ENCODE peak calls at places on chromosome 21, in six cellular contexts. O, Y, J, D, V and S are unnamed samples.

GRCh38 chr21:36075171-36075570 is 5.3 kb downstream of the CBR1 start:
- DNase-seq in O (no peak), Y (no peak), J (no peak), D (no peak), V (no peak), S (no peak)

GRCh38 chr21:38649120-38649519 is 150.8 kb upstream of the ERG start:
- DNase-seq in O (no peak), Y (no peak), J (no peak), D (no peak), V (no peak), S (peak; percentile 16)

GRCh38 chr21:41167348-41168342 is at the start of gene BACE2:
- DNase-seq in O (peak; percentile 81), Y (peak; percentile 74), J (peak; percentile 91), D (peak; percentile 86), V (peak; percentile 70), S (peak; percentile 93)

GRCh38 chr21:39097981-39098380 is 85.3 kb downstream of the PSMG1 start:
- DNase-seq in O (no peak), Y (no peak), J (no peak), D (no peak), V (peak; percentile 60), S (no peak)

GRCh38 chr21:41321211-41321907 is 4.8 kb downstream of the FAM3B start:
- DNase-seq in O (no peak), Y (no peak), J (no peak), D (peak; percentile 90), V (no peak), S (no peak)

GRCh38 chr21:30831194-30831765 is 1.7 kb upstream of the KRTAP7-1 start:
- DNase-seq in O (peak; percentile 59), Y (peak; percentile 76), J (peak; percentile 29), D (peak; percentile 70), V (peak; percentile 21), S (peak; percentile 0)

GRCh38 chr21:26236281-26236680 is 65.7 kb upstream of the APP start:
- DNase-seq in O (no peak), Y (no peak), J (no peak), D (no peak), V (no peak), S (no peak)

GRCh38 chr21:39311164-39311563 is 2.3 kb downstream of the BRWD1 start:
- DNase-seq in O (no peak), Y (no peak), J (no peak), D (no peak), V (no peak), S (no peak)

GRCh38 chr21:42833439-42833815 is 45.9 kb downstream of the WDR4 start:
- DNase-seq in O (peak; percentile 52), Y (peak; percentile 74), J (peak; percentile 55), D (peak; percentile 38), V (peak; percentile 77), S (no peak)

GRCh38 chr21:36263797-36264196 is 56.2 kb upstream of the MORC3 start:
- DNase-seq in O (no peak), Y (no peak), J (no peak), D (no peak), V (no peak), S (no peak)

GRCh38 chr21:32653326-32653901 is 41.2 kb upstream of the CFAP298 start:
- DNase-seq in O (peak; percentile 43), Y (peak; percentile 51), J (peak; percentile 43), D (peak; percentile 56), V (peak; percentile 72), S (peak; percentile 31)

GRCh38 chr21:46622226-46622625 is 13.2 kb upstream of the PRMT2 start:
- DNase-seq in O (peak; percentile 81), Y (no peak), J (peak; percentile 19), D (no peak), V (no peak), S (no peak)

GRCh38 chr21:17270234-17270633 is 242.6 kb upstream of the CXADR start:
- DNase-seq in O (peak; percentile 38), Y (peak; percentile 49), J (peak; percentile 63), D (peak; percentile 52), V (peak; percentile 48), S (peak; percentile 78)

GRCh38 chr21:15549671-15550070 is 180.1 kb upstream of the USP25 start:
- DNase-seq in O (no peak), Y (peak; percentile 32), J (no peak), D (no peak), V (no peak), S (peak; percentile 46)

GRCh38 chr21:36441715-36442114 is 38.2 kb downstream of the CLDN14 start:
- DNase-seq in O (no peak), Y (no peak), J (no peak), D (no peak), V (no peak), S (no peak)

GRCh38 chr21:32391755-32392154 is 1.1 kb downstream of the URB1 start:
- DNase-seq in O (no peak), Y (no peak), J (no peak), D (no peak), V (no peak), S (no peak)

GRCh38 chr21:42025392-42026071 is 15.4 kb upstream of the ZBTB21 start:
- DNase-seq in O (no peak), Y (no peak), J (peak; percentile 28), D (no peak), V (no peak), S (peak; percentile 92)

GRCh38 chr21:41630249-41630648 is 122.3 kb upstream of the TMPRSS2 start:
- DNase-seq in O (no peak), Y (peak; percentile 100), J (peak; percentile 92), D (no peak), V (no peak), S (peak; percentile 100)

GRCh38 chr21:43892984-43893535 is 28.0 kb downstream of the AGPAT3 start:
- DNase-seq in O (no peak), Y (no peak), J (no peak), D (no peak), V (no peak), S (no peak)

GRCh38 chr21:43892334-43892733 is 27.3 kb downstream of the AGPAT3 start:
- DNase-seq in O (no peak), Y (no peak), J (no peak), D (no peak), V (no peak), S (no peak)

GRCh38 chr21:43886565-43886964 is 21.5 kb downstream of the AGPAT3 start:
- DNase-seq in O (no peak), Y (no peak), J (no peak), D (no peak), V (no peak), S (no peak)

GRCh38 chr21:43889055-43889454 is 24.0 kb downstream of the AGPAT3 start:
- DNase-seq in O (no peak), Y (no peak), J (no peak), D (no peak), V (no peak), S (no peak)

GRCh38 chr21:43890042-43890441 is 25.0 kb downstream of the AGPAT3 start:
- DNase-seq in O (peak; percentile 34), Y (no peak), J (no peak), D (no peak), V (no peak), S (no peak)
- TF ChIP-seq EZH2phosphoT487 in O (no peak), Y (no peak), J (no peak), D (no peak), V (no peak), S (no peak)

GRCh38 chr21:18289876-18290275 is 45.2 kb downstream of the CHODL start:
- DNase-seq in O (no peak), Y (no peak), J (no peak), D (no peak), V (no peak), S (no peak)

GRCh38 chr21:18285379-18285778 is 40.7 kb downstream of the CHODL start:
- DNase-seq in O (no peak), Y (no peak), J (no peak), D (peak; percentile 86), V (no peak), S (no peak)
- H3K4me2 ChIP-seq in O (no peak overlapping the region), Y (no peak overlapping the region), J (no peak overlapping the region), D (peak overlapping the region; percentile 64), V (no peak overlapping the region), S (no peak overlapping the region)

DNA sequence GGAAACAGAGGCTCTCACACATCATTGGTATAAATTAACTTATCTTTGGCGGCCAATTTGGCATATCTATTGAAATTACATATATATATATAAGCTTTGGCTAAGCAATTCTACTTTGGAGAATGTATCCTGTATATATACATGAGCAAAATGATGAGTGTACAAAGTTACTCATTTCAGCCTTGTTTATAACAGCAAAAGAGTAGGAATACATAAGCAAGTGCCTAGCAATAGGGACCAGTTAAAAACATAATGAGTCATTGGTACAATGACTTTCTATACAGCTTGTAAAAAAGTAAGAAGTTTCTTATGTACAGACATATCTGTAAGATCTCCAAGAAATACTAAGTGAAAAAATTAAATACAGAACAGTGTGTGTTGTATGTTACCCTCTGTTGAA is 190.8 kb downstream of the LTN1 start:
- DNase-seq in O (no peak), Y (peak; percentile 41), J (no peak), D (no peak), V (no peak), S (peak; percentile 40)
- TF ChIP-seq EZH2phosphoT487 in O (no peak), Y (no peak), J (no peak), D (no peak), V (no peak), S (no peak)

GRCh38 chr21:18951291-18952038 is 547.9 kb upstream of the TMPRSS15 start:
- DNase-seq in O (peak; percentile 84), Y (peak; percentile 78), J (peak; percentile 60), D (peak; percentile 69), V (peak; percentile 8), S (no peak)
- H3K4me2 ChIP-seq in O (peak overlapping the region; percentile 4), Y (peak overlapping the region; percentile 21), J (no peak overlapping the region), D (peak overlapping the region; percentile 11), V (no peak overlapping the region), S (no peak overlapping the region)

GRCh38 chr21:44531606-44532128 is 8.3 kb downstream of the KRTAP10-1 start:
- DNase-seq in O (no peak), Y (no peak), J (no peak), D (no peak), V (no peak), S (no peak)

GRCh38 chr21:44529503-44530125 is 10.4 kb downstream of the KRTAP10-1 start:
- DNase-seq in O (no peak), Y (no peak), J (no peak), D (no peak), V (no peak), S (no peak)

GRCh38 chr21:44530221-44530902 is 9.6 kb downstream of the KRTAP10-1 start:
- DNase-seq in O (no peak), Y (no peak), J (no peak), D (no peak), V (no peak), S (no peak)

GRCh38 chr21:44532165-44532564 is 7.8 kb downstream of the KRTAP10-1 start:
- DNase-seq in O (no peak), Y (no peak), J (no peak), D (no peak), V (no peak), S (no peak)

GRCh38 chr21:44530903-44531605 is 8.9 kb downstream of the KRTAP10-1 start:
- DNase-seq in O (no peak), Y (no peak), J (no peak), D (no peak), V (no peak), S (no peak)
- TF ChIP-seq EZH2phosphoT487 in O (no peak), Y (no peak), J (no peak), D (no peak), V (no peak), S (no peak)